ENCODE peak calls at places on chromosomes 13 and 19, in eight cellular contexts. X is lower leg skin, B is cardiac muscle cell, Q is AG04449, W is nephron progenitor cell, G is brain microvascular endothelial cell, F is HCT116, R is left ventricle myocardium inferior. A is an unnamed sample.

GRCh38 chr13:96817336-96817941 is 176.8 kb downstream of the OXGR1 start:
- DNase-seq in X (no peak), B (peak), Q (no peak), W (no peak), G (no peak), F (peak), R (no peak), A (peak)

GRCh38 chr13:91567485-91568207 is 169.2 kb downstream of the GPC5 start:
- DNase-seq in X (no peak), B (no peak), Q (no peak), W (no peak), G (peak), F (no peak), R (no peak), A (no peak)

GRCh38 chr19:920051-920857 is 3.1 kb downstream of the KISS1R start:
- DNase-seq in X (no peak), B (peak), Q (no peak), W (peak), G (no peak), F (no peak), R (no peak), A (peak)

GRCh38 chr19:10454267-10454666 is 33.9 kb downstream of the PDE4A start:
- DNase-seq in X (no peak), B (peak), Q (no peak), W (peak), G (no peak), F (no peak), R (no peak), A (no peak)

GRCh38 chr19:52778811-52779210 is 7.8 kb downstream of the ZNF600 start:
- DNase-seq in X (no peak), B (no peak), Q (no peak), W (no peak), G (peak), F (no peak), R (no peak), A (no peak)

GRCh38 chr19:16912780-16913179 is 24.0 kb downstream of the F2RL3 start:
- DNase-seq in X (no peak), B (no peak), Q (no peak), W (no peak), G (no peak), F (no peak), R (no peak), A (no peak)

GRCh38 chr13:77728265-77728966 is 30.9 kb downstream of the SLAIN1 start:
- DNase-seq in X (no peak), B (no peak), Q (no peak), W (no peak), G (no peak), F (no peak), R (no peak), A (no peak)

GRCh38 chr19:13748169-13748884 is 16.0 kb upstream of the MRI1 start:
- DNase-seq in X (no peak), B (peak), Q (no peak), W (no peak), G (peak), F (no peak), R (no peak), A (peak)

GRCh38 chr19:46818812-46819211 is 30.4 kb upstream of the SLC1A5 start:
- DNase-seq in X (no peak), B (no peak), Q (no peak), W (no peak), G (peak), F (no peak), R (no peak), A (no peak)

GRCh38 chr13:33153421-33154381 is 131.9 kb downstream of the STARD13 start:
- DNase-seq in X (no peak), B (no peak), Q (no peak), W (peak), G (peak), F (no peak), R (peak), A (no peak)
- TF ChIP-seq CTCF in X (no peak), B (peak), Q (no peak), W (no peak), G (peak), F (no peak), R (no peak), A (no peak)

GRCh38 chr19:18672606-18673337 is 10.7 kb upstream of the CRTC1 start:
- DNase-seq in X (no peak), B (no peak), Q (no peak), W (no peak), G (no peak), F (no peak), R (no peak), A (no peak)
- TF ChIP-seq CTCF in X (no peak), B (peak), Q (peak), W (no peak), G (peak), F (peak), R (no peak), A (peak)

DNA sequence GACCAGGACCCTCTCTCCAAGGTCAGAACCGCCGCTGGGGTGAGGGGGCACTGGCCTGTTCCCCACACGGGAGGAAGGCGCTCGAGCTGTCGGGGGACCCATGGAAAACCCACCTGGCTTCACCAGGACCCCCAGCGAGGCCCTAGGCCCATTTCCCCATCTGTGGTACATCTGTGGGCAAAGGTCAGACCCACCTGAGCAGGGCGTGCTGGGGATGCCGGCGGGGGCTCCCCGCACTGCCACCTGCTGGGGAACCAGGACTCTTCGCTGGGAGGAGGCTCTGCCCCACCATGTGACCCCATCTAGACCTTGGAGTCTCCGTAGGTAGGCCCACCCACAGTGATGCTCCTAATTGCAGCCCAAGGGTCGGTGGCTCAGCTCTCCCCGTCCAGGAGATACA is 511 bp downstream of the WDR88 start:
- DNase-seq in X (no peak), B (no peak), Q (no peak), W (no peak), G (no peak), F (no peak), R (no peak), A (no peak)
- TF ChIP-seq CTCF in X (no peak), B (peak), Q (peak), W (no peak), G (peak), F (peak), R (no peak), A (no peak)

DNA sequence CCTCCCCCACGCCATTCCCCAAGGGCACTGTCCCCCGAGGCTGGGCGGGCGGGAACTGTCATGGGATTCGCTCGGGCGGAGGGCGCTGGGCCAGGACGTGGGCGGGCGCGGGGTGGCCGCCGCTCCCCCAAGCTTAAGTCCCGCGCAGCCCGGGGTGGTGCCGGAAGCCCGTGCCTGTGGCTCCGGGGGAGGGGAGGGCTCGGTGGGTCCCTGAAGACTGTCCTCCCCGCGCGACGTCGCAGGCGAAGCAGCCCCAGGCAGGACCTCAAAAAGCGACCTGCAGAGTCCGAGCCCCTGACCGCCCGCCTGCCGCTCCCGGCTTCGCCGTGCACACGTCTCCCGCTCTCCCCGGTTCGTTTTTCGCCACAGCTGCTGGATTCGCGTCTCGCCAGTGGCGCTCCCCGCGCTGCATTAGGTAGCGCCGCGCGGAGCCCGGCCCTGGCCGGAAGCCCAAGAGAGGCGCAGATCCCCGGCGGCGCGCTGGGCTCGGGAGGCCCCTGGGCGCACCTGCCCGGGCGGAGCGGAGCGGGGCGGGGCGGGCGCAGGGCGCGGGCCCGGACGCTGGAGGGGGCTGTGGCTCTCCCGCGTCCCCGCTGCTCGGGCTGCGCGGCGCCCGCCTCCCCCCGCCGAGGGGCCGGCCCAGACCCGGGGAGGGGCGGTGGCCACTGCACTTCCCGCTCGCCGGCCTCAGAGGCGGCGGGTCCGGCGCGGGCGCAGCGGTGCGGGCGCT is at the start of gene FARP1:
- DNase-seq in X (peak), B (peak), Q (no peak), W (peak), G (no peak), F (peak), R (peak), A (peak)
- TF ChIP-seq CTCF in X (no peak), B (peak), Q (peak), W (no peak), G (peak), F (no peak), R (peak), A (peak)

GRCh38 chr19:3224346-3225325 is at the start of gene CELF5:
- DNase-seq in X (no peak), B (peak), Q (no peak), W (peak), G (no peak), F (no peak), R (peak), A (no peak)
- TF ChIP-seq CTCF in X (no peak), B (no peak), Q (peak), W (peak), G (peak), F (peak), R (peak), A (no peak)

GRCh38 chr13:107144432-107144831 is 576.5 kb upstream of the ARGLU1 start:
- DNase-seq in X (no peak), B (no peak), Q (no peak), W (no peak), G (no peak), F (no peak), R (no peak), A (no peak)
- TF ChIP-seq CTCF in X (no peak), B (no peak), Q (no peak), W (no peak), G (no peak), F (no peak), R (peak), A (peak)

GRCh38 chr19:22882797-22883196 is 50.7 kb downstream of the ZNF723 start:
- DNase-seq in X (no peak), B (no peak), Q (no peak), W (no peak), G (peak), F (peak), R (no peak), A (peak)
- TF ChIP-seq CTCF in X (no peak), B (no peak), Q (no peak), W (no peak), G (peak), F (no peak), R (peak), A (peak)